ENCODE peak calls at places on chromosomes 12 and 14, in four cellular contexts. K, B, F and X are unnamed samples.

GRCh38 chr12:50006754-50007442 is 18.4 kb downstream of the RACGAP1 start:
- DNase-seq in K (no peak), F (peak), B (no peak), X (peak)

GRCh38 chr12:65121049-65121955 is at the start of gene WIF1:
- DNase-seq in K (peak), F (peak), B (no peak), X (no peak)

GRCh38 chr14:68386950-68387779 is 405.7 kb downstream of the ZFP36L1 start:
- DNase-seq in K (no peak), B (no peak), F (no peak), X (no peak)

GRCh38 chr12:52811191-52812072 is 2.5 kb downstream of the KRT4 start:
- DNase-seq in B (no peak), K (no peak), F (no peak), X (no peak)

GRCh38 chr14:105918496-105919262 is 392.3 kb downstream of the TMEM121 start:
- DNase-seq in B (no peak), F (no peak), K (peak), X (no peak)

GRCh38 chr12:49301759-49302158 is 6.8 kb downstream of the PRPH start:
- DNase-seq in F (no peak), K (no peak), B (no peak), X (no peak)

GRCh38 chr12:132152411-132152821 is 8.2 kb downstream of the NOC4L start:
- DNase-seq in K (no peak), F (no peak), B (no peak), X (no peak)

GRCh38 chr14:105853907-105854599 is 327.7 kb downstream of the TMEM121 start:
- DNase-seq in K (no peak), B (no peak), F (no peak), X (no peak)

GRCh38 chr12:116779597-116779996 is 41.5 kb downstream of the RNFT2 start:
- DNase-seq in K (no peak), B (peak), F (no peak), X (no peak)

DNA sequence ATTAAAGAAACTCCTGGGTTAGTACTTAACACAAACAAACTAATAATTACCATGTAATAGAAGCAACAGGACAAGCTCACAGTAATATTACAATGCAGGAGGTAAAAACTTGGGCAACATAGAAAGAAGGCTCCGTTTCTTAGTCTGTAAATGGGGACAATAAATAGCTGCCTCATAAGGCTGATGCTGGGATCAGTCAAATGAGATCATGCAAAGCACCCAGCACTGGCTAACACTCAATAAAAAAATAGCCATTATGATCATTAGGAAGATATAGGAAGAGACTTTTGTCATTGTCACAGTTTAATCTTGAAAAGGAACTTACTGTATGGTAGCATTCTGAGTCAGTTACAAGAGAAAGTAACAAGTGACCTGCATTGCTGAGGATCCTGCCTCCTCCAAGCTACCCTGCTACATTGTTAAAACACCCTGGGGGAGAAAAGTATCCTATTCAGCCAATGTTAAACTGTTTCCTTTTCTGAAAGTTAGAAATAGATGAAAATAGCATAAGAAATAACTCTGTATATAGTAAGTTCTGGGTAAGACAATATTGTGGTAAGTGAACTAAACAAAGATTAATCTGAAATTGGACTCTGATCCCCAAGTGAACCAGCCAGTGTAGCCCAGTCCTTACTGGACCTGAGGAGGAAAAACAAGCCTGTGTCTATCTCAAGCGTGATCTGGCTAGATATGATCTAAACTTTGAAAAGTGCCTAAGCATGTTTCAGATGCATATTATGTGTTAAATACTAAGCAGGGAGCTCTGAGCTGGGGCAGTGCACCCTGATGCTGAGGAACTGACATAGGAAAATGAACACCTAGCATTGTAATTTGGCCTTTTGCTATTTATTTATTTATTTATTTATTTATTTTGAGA is 3.6 kb upstream of the NUDT4 start:
- DNase-seq in B (no peak), K (no peak), F (no peak), X (no peak)
- H3K27ac ChIP-seq in B (peak), K (peak), F (no peak), X (peak)

GRCh38 chr12:96054262-96054645 is 18.9 kb upstream of the LTA4H start:
- DNase-seq in F (no peak), B (no peak), K (no peak), X (no peak)
- H3K27ac ChIP-seq in F (no peak), B (no peak), K (no peak), X (peak)

DNA sequence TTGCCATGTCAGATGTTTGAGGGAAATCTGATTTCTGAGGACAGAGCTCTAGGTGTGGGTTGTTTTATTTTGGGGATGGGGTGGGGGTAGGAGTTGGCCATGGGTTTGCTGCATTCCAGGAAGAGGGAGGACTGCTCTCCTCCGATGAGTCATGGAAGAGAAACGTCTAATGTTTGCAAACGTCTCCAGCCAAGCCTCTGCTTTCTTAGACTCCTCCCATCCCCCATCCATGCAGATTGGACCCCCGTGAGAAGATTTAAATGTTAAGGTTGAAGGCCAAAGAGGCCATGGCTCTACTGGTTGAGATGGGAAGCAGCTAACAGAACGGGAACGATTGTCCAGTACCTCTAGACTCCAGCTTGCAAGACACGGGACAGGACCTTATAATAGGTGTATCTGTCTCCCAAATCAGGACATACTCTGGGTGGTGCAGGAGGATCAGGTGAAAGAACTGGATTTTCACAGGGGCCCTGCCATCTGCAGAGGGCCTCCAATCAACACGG is 11.4 kb upstream of the ATP2A2 start:
- DNase-seq in F (peak), K (no peak), B (no peak), X (no peak)
- H3K27ac ChIP-seq in F (peak), K (no peak), B (peak), X (peak)

DNA sequence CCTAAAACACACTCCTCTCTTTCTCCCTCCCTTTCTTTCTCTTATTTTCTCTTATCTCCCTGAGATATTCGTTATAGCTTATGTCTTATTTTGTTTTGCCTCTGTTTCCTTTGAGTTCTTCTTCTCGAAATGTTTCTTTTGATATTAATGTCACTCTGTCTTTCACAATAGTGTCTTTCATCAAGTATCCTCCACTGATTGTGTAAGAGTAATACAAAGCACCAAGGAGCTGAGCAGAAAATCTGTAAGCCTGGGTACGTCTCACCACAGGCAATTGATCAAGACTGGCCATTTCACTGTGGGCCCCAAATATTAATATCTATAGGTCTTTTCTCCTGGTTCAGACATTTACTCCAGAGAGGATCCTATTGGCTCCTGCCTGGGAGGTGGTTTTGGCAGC is 4.8 kb upstream of the LYZ start:
- DNase-seq in F (no peak), B (no peak), K (no peak), X (no peak)
- H3K27ac ChIP-seq in F (no peak), B (no peak), K (no peak), X (no peak)

GRCh38 chr12:91423336-91424050 is 240.9 kb upstream of the DCN start:
- DNase-seq in F (no peak), K (no peak), B (no peak), X (no peak)
- H3K27ac ChIP-seq in F (no peak), K (no peak), B (no peak), X (no peak)

GRCh38 chr14:70755655-70756054 is 53.7 kb downstream of the MAP3K9 start:
- DNase-seq in F (no peak), B (no peak), K (no peak), X (no peak)
- H3K27ac ChIP-seq in F (no peak), B (no peak), K (no peak), X (no peak)